ENCODE peak calls at places on chromosomes 13 and 19, in seven cellular contexts. D, M, B, V, H, E and U are unnamed samples.

GRCh38 chr13:99199541-99200432 is 867 bp upstream of the UBAC2 start:
- DNase-seq in D (no peak), M (no peak), H (no peak), V (no peak), B (no peak), E (no peak), U (no peak)

GRCh38 chr19:7869453-7869909 is 4.7 kb downstream of the PRR36 start:
- DNase-seq in V (peak; percentile 79), D (peak; percentile 51), H (peak; percentile 87), E (no peak), M (peak; percentile 76), B (peak; percentile 84), U (no peak)

GRCh38 chr13:67283602-67284001 is 53.5 kb upstream of the PCDH9 start:
- DNase-seq in E (no peak), B (no peak), D (no peak), V (no peak), H (no peak), M (no peak), U (no peak)

GRCh38 chr19:45451181-45451849 is 16.5 kb upstream of the FOSB start:
- DNase-seq in M (peak; percentile 69), D (peak; percentile 59), V (peak; percentile 54), H (peak; percentile 83), E (no peak), B (no peak), U (no peak)

GRCh38 chr19:40341601-40342482 is 6.4 kb downstream of the C19orf47 start:
- DNase-seq in D (no peak), V (no peak), B (no peak), E (no peak), M (no peak), H (no peak), U (no peak)

GRCh38 chr19:19217110-19217509 is 5.4 kb downstream of the NCAN start:
- DNase-seq in M (no peak), B (peak; percentile 66), D (no peak), V (no peak), H (peak; percentile 75), E (no peak), U (peak; percentile 33)

GRCh38 chr13:46906440-46906839 is 9.6 kb upstream of the HTR2A start:
- DNase-seq in E (no peak), V (no peak), B (no peak), M (no peak), H (no peak), D (no peak), U (no peak)

GRCh38 chr19:51114087-51114714 is 6.0 kb upstream of the CTU1 start:
- DNase-seq in E (no peak), D (no peak), B (no peak), V (no peak), M (no peak), H (peak; percentile 49), U (no peak)

GRCh38 chr13:42832341-42833153 is 51.2 kb downstream of the FAM216B start:
- DNase-seq in E (no peak), B (no peak), H (no peak), M (no peak), D (no peak), V (peak; percentile 31), U (no peak)

GRCh38 chr19:29155683-29156082 is 57.3 kb downstream of the UQCRFS1 start:
- DNase-seq in D (no peak), E (no peak), M (no peak), B (no peak), H (no peak), V (no peak), U (no peak)

GRCh38 chr13:99757756-99758464 is 213.7 kb downstream of the ZIC5 start:
- DNase-seq in D (no peak), H (no peak), B (no peak), E (no peak), V (no peak), M (no peak), U (no peak)

GRCh38 chr13:48707405-48707804 is 53.7 kb downstream of the CYSLTR2 start:
- DNase-seq in D (no peak), V (no peak), H (no peak), M (no peak), E (no peak), B (no peak), U (no peak)

GRCh38 chr19:16535381-16535780 is 6.9 kb downstream of the CHERP start:
- DNase-seq in H (no peak), E (no peak), V (no peak), M (no peak), D (no peak), B (no peak), U (no peak)

GRCh38 chr13:42883771-42884170 is 102.4 kb downstream of the FAM216B start:
- DNase-seq in M (no peak), V (peak; percentile 43), D (no peak), H (peak; percentile 12), E (no peak), B (peak; percentile 61), U (peak; percentile 68)

GRCh38 chr13:33723772-33724435 is 94.0 kb upstream of the RFC3 start:
- DNase-seq in H (peak; percentile 94), D (peak; percentile 86), B (peak; percentile 66), E (peak; percentile 25), M (peak; percentile 44), V (peak; percentile 81), U (peak; percentile 76)

DNA sequence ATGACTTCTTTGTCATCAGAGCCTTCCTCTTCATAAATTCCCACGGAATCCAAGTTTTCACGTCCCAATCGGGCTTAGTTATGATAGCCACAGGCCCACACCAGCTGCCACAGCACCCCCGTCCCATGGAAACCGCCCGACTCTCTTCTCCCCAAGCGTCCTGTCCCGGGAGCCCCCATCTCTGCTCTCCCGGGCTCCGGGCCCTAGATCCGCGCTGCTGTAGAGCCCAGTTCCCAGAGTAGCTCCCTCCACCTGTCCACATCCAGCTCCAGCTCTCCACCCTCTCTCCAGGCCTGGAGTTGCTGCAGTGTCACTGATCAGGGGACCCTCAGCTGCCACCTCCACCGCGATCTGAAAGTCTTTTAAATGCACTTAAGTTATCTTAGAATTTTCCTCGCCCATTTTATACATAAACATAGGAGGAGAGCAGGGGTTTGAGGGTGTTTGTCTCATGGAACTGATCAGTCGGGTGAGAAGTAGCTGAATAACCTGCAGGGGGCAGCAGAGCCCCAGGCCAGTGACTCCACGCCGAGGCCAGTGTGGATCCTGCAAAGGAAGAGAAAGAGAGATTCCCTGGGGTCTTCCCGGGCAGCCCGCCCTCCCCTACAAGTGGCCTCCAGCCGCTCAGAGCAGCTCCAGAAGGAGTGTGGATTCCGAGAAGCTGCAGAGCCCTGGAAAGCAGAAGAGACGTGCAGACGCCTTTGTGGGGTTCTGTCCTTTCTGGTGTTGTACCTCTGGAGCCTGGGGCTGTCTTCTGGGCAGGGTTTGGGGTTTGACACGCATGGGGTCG is 1.1 kb upstream of the ZNF763 start:
- DNase-seq in E (no peak), V (peak; percentile 82), M (peak; percentile 76), H (peak; percentile 82), B (peak; percentile 81), D (peak; percentile 79), U (no peak)
- TF ChIP-seq CTCF in E (peak; percentile 64), V (peak; percentile 81), M (peak; percentile 90), H (peak; percentile 78), B (peak; percentile 69), D (peak; percentile 80), U (peak; percentile 50)

DNA sequence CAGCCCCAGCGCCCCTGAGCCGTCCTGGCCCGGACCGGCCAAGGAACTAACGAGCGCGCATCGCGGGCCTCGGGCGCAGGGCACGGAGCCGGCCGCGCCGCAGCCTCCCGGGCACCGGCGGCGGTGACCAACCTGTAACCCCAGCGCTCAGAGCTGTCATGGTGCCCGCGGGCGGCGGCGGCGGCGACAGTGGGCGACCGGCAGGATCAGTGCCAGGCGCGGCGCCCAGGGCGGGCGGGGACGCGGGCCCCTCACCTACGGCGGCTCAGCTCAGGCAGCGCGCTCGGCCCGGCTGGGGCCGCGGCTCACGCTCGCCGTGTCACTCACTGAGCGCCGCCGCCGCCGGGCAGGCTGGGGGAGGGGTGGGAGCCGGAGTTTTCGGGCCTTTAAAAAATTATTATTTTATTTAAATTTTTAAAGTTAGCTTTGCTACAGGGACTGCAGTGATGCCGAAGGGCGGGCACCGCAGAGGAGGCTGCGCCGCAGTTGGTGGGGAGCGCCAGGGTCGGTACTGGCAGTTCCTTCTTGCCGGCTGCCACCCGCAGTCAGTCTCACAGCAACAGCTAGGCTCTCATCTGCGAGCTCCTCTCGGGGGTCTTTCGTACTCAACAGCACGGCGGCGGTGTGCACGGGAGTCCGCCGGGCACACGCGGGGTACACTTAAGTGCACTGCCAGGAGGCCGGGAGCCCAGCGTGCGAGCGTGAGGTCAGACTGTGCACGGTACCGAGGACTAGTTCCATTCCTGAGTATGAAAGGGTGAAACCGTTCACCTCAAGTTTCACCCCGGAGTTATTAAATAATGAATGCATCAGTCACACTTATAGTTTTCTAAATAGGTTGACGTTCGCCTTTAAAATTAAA is at the start of gene NALCN:
- DNase-seq in B (peak; percentile 82), M (no peak), V (no peak), E (no peak), D (no peak), H (no peak), U (no peak)
- H3K4me3 ChIP-seq in B (peak within 1 kb of the TSS; percentile 72), M (no peak within 1 kb of the TSS), V (peak within 1 kb of the TSS; percentile 43), E (peak within 1 kb of the TSS; percentile 65), D (peak within 1 kb of the TSS; percentile 16), H (no peak within 1 kb of the TSS), U (peak within 1 kb of the TSS; percentile 29)

GRCh38 chr13:53136554-53136953 is 107.9 kb downstream of the OLFM4 start:
- DNase-seq in E (no peak), B (no peak), D (no peak), H (no peak), V (no peak), M (no peak), U (no peak)

GRCh38 chr13:53126803-53127202 is 98.2 kb downstream of the OLFM4 start:
- DNase-seq in H (no peak), E (no peak), V (no peak), D (peak; percentile 74), M (no peak), B (no peak), U (no peak)

GRCh38 chr13:53127378-53127777 is 98.8 kb downstream of the OLFM4 start:
- DNase-seq in D (no peak), M (no peak), B (no peak), H (no peak), E (no peak), V (no peak), U (no peak)

GRCh38 chr13:53129864-53130393 is 101.3 kb downstream of the OLFM4 start:
- DNase-seq in H (no peak), E (no peak), B (no peak), D (no peak), M (no peak), V (no peak), U (no peak)

DNA sequence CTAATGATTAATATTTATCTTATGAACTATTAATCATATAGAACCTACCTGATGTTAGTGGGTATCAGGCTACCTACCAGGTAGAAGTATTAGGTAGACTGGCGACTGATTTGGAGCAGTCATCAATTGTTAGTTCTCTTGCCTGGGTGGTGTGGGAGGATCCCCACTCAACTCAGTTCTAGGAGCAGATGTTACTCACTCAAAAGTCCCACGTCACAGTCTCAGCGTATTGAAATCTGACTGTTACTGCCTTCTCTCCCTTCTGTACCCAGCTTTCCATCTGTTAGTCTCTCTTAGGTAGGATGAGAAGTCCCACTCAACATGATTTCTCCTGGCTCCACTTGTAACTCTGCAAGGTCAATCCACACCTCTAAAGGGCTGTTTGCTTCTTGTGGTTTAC is 102.7 kb downstream of the OLFM4 start:
- DNase-seq in D (no peak), B (no peak), H (no peak), M (no peak), V (no peak), E (no peak), U (no peak)
- TF ChIP-seq CTCF in D (no peak), B (no peak), H (no peak), M (no peak), V (no peak), E (no peak), U (no peak)

DNA sequence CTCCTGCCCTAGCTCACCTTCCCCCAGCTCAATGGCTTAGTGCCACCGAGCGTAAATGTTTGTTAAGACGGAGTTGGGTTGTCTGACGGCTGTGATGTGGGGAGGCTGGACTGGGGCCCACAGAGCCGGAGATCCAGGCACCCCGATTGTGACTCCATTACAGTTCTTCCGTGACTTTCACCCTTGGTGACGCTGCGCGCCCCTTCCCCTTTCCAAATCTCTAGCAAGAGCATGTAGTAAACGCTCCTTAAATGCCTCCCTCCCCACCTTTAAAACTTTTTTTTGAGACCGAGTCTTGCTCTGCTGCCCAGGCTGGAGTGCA is 829 bp downstream of the REEP6 start:
- DNase-seq in H (no peak), M (no peak), D (no peak), B (no peak), V (no peak), E (no peak), U (no peak)
- H3K4me3 ChIP-seq in H (no peak overlapping the region), M (no peak overlapping the region), D (no peak overlapping the region), B (peak overlapping the region; percentile 66), V (peak overlapping the region; percentile 52), E (peak overlapping the region; percentile 57), U (peak overlapping the region; percentile 68)